ENCODE peak calls at places on chromosome 10, in six cellular contexts. One of them, this sample, is unnamed.
A peak's percentile ranks its signal among the peaks of the same experiment; 100 is the strongest.

GRCh38 chr10:103888113-103888841 is 29.7 kb downstream of the STN1 start:
- DNase-seq in mesendoderm: peak; percentile 58
- DNase-seq in colonic mucosa: peak; percentile 94
- DNase-seq in dorsolateral prefrontal cortex: no peak
- DNase-seq in GM23248: peak; percentile 90
- DNase-seq in A549: peak; percentile 72
- DNase-seq in this sample: peak; percentile 91

GRCh38 chr10:17820943-17821342 is 11.8 kb downstream of the MRC1 start:
- DNase-seq in colonic mucosa: no peak
- DNase-seq in GM23248: no peak
- DNase-seq in A549: no peak
- DNase-seq in mesendoderm: no peak
- DNase-seq in dorsolateral prefrontal cortex: no peak
- DNase-seq in this sample: no peak

GRCh38 chr10:80172896-80173295 is 32.4 kb downstream of the ANXA11 start:
- DNase-seq in colonic mucosa: peak; percentile 76
- DNase-seq in A549: no peak
- DNase-seq in dorsolateral prefrontal cortex: no peak
- DNase-seq in GM23248: no peak
- DNase-seq in mesendoderm: no peak
- DNase-seq in this sample: no peak

GRCh38 chr10:4107328-4107851 is 322.4 kb upstream of the KLF6 start:
- DNase-seq in colonic mucosa: no peak
- DNase-seq in mesendoderm: no peak
- DNase-seq in GM23248: no peak
- DNase-seq in dorsolateral prefrontal cortex: no peak
- DNase-seq in A549: no peak
- DNase-seq in this sample: no peak

GRCh38 chr10:132306951-132307751 is 599 bp downstream of the STK32C start:
- DNase-seq in GM23248: peak; percentile 9
- DNase-seq in mesendoderm: peak; percentile 35
- DNase-seq in dorsolateral prefrontal cortex: no peak
- DNase-seq in A549: peak; percentile 56
- DNase-seq in colonic mucosa: no peak
- DNase-seq in this sample: no peak

GRCh38 chr10:25818751-25819150 is 115.3 kb upstream of the MYO3A start:
- DNase-seq in mesendoderm: peak; percentile 89
- DNase-seq in colonic mucosa: no peak
- DNase-seq in A549: no peak
- DNase-seq in dorsolateral prefrontal cortex: no peak
- DNase-seq in GM23248: no peak
- DNase-seq in this sample: no peak

GRCh38 chr10:53702489-53702888 is 929.9 kb upstream of the MBL2 start:
- DNase-seq in mesendoderm: no peak
- DNase-seq in dorsolateral prefrontal cortex: no peak
- DNase-seq in colonic mucosa: no peak
- DNase-seq in GM23248: no peak
- DNase-seq in A549: no peak
- DNase-seq in this sample: no peak

GRCh38 chr10:96073722-96074121 is 30.3 kb downstream of the CCNJ start:
- DNase-seq in A549: no peak
- DNase-seq in dorsolateral prefrontal cortex: no peak
- DNase-seq in GM23248: peak; percentile 32
- DNase-seq in mesendoderm: no peak
- DNase-seq in colonic mucosa: no peak
- DNase-seq in this sample: peak; percentile 85

GRCh38 chr10:30535677-30536076 is 93.9 kb downstream of the LYZL2 start:
- DNase-seq in GM23248: no peak
- DNase-seq in dorsolateral prefrontal cortex: no peak
- DNase-seq in A549: no peak
- DNase-seq in colonic mucosa: no peak
- DNase-seq in mesendoderm: no peak
- DNase-seq in this sample: no peak

GRCh38 chr10:76242956-76243355 is 811.5 kb downstream of the LRMDA start:
- DNase-seq in mesendoderm: no peak
- DNase-seq in A549: no peak
- DNase-seq in colonic mucosa: no peak
- DNase-seq in GM23248: no peak
- DNase-seq in dorsolateral prefrontal cortex: no peak
- DNase-seq in this sample: no peak

GRCh38 chr10:63723320-63723719 is 202.1 kb downstream of the REEP3 start:
- DNase-seq in GM23248: no peak
- DNase-seq in mesendoderm: no peak
- DNase-seq in A549: no peak
- DNase-seq in dorsolateral prefrontal cortex: no peak
- DNase-seq in colonic mucosa: no peak
- DNase-seq in this sample: no peak

GRCh38 chr10:3781458-3782098 is 3.4 kb downstream of the KLF6 start:
- DNase-seq in mesendoderm: peak; percentile 49
- DNase-seq in GM23248: peak; percentile 85
- DNase-seq in A549: no peak
- DNase-seq in colonic mucosa: peak; percentile 36
- DNase-seq in dorsolateral prefrontal cortex: no peak
- DNase-seq in this sample: peak; percentile 55

GRCh38 chr10:86601956-86602592 is 52.3 kb upstream of the OPN4 start:
- DNase-seq in GM23248: no peak
- DNase-seq in dorsolateral prefrontal cortex: no peak
- DNase-seq in colonic mucosa: no peak
- DNase-seq in A549: no peak
- DNase-seq in mesendoderm: no peak
- DNase-seq in this sample: peak; percentile 19

GRCh38 chr10:132918617-132919373 is 23.6 kb downstream of the CFAP46 start:
- DNase-seq in colonic mucosa: no peak
- DNase-seq in mesendoderm: no peak
- DNase-seq in dorsolateral prefrontal cortex: no peak
- DNase-seq in A549: no peak
- DNase-seq in GM23248: no peak
- DNase-seq in this sample: no peak

GRCh38 chr10:48254745-48255144 is 19.8 kb downstream of the FRMPD2 start:
- DNase-seq in dorsolateral prefrontal cortex: no peak
- DNase-seq in A549: no peak
- DNase-seq in colonic mucosa: no peak
- DNase-seq in GM23248: no peak
- DNase-seq in mesendoderm: no peak
- DNase-seq in this sample: no peak

GRCh38 chr10:91901784-91902677 is 7.3 kb downstream of the FGFBP3 start:
- DNase-seq in mesendoderm: peak; percentile 65
- DNase-seq in A549: peak; percentile 45
- DNase-seq in GM23248: peak; percentile 93
- DNase-seq in dorsolateral prefrontal cortex: no peak
- DNase-seq in colonic mucosa: peak; percentile 32
- DNase-seq in this sample: peak; percentile 97

GRCh38 chr10:58451490-58451889 is 61.2 kb upstream of the BICC1 start:
- DNase-seq in GM23248: no peak
- DNase-seq in mesendoderm: no peak
- DNase-seq in dorsolateral prefrontal cortex: no peak
- DNase-seq in colonic mucosa: no peak
- DNase-seq in A549: no peak
- DNase-seq in this sample: no peak

GRCh38 chr10:129971381-129972144 is 7.5 kb upstream of the EBF3 start:
- DNase-seq in mesendoderm: peak; percentile 72
- DNase-seq in GM23248: peak; percentile 81
- DNase-seq in dorsolateral prefrontal cortex: no peak
- DNase-seq in A549: peak; percentile 63
- DNase-seq in colonic mucosa: peak; percentile 53
- DNase-seq in this sample: peak; percentile 22

GRCh38 chr10:61939575-61940301 is 38.2 kb downstream of the ARID5B start:
- DNase-seq in colonic mucosa: no peak
- DNase-seq in GM23248: peak; percentile 89
- DNase-seq in A549: no peak
- DNase-seq in mesendoderm: no peak
- DNase-seq in dorsolateral prefrontal cortex: no peak
- DNase-seq in this sample: peak; percentile 90

GRCh38 chr10:43926371-43926770 is 277.7 kb upstream of the ZNF32 start:
- DNase-seq in GM23248: no peak
- DNase-seq in colonic mucosa: no peak
- DNase-seq in A549: no peak
- DNase-seq in mesendoderm: no peak
- DNase-seq in dorsolateral prefrontal cortex: no peak
- DNase-seq in this sample: no peak

GRCh38 chr10:99372546-99373271 is 43.6 kb downstream of the CNNM1 start:
- DNase-seq in colonic mucosa: no peak
- DNase-seq in dorsolateral prefrontal cortex: no peak
- DNase-seq in A549: no peak
- DNase-seq in GM23248: peak; percentile 92
- DNase-seq in mesendoderm: peak; percentile 37
- DNase-seq in this sample: peak; percentile 42

GRCh38 chr10:110918269-110918632 is 729 bp downstream of the BBIP1 start:
- DNase-seq in mesendoderm: peak; percentile 98
- DNase-seq in A549: peak; percentile 89
- DNase-seq in GM23248: peak; percentile 99
- DNase-seq in dorsolateral prefrontal cortex: peak; percentile 74
- DNase-seq in colonic mucosa: peak; percentile 97
- DNase-seq in this sample: peak; percentile 94

GRCh38 chr10:88987243-88987726 is 3.3 kb upstream of the FAS start:
- DNase-seq in GM23248: no peak
- DNase-seq in dorsolateral prefrontal cortex: no peak
- DNase-seq in A549: no peak
- DNase-seq in mesendoderm: no peak
- DNase-seq in colonic mucosa: no peak
- DNase-seq in this sample: no peak
- H3K27ac ChIP-seq in GM23248: no peak overlapping the region
- H3K27ac ChIP-seq in dorsolateral prefrontal cortex: no peak overlapping the region
- H3K27ac ChIP-seq in A549: no peak overlapping the region
- H3K27ac ChIP-seq in mesendoderm: no peak overlapping the region
- H3K27ac ChIP-seq in colonic mucosa: no peak overlapping the region
- H3K27ac ChIP-seq in this sample: no peak overlapping the region

GRCh38 chr10:122034149-122034756 is 45.3 kb downstream of the TACC2 start:
- DNase-seq in mesendoderm: no peak
- DNase-seq in dorsolateral prefrontal cortex: no peak
- DNase-seq in A549: peak; percentile 57
- DNase-seq in GM23248: peak; percentile 72
- DNase-seq in colonic mucosa: peak; percentile 54
- DNase-seq in this sample: peak; percentile 61

GRCh38 chr10:122029503-122030199 is 40.7 kb downstream of the TACC2 start:
- DNase-seq in GM23248: peak; percentile 14
- DNase-seq in mesendoderm: no peak
- DNase-seq in colonic mucosa: no peak
- DNase-seq in A549: no peak
- DNase-seq in dorsolateral prefrontal cortex: no peak
- DNase-seq in this sample: no peak

GRCh38 chr10:122030200-122030552 is 41.2 kb downstream of the TACC2 start:
- DNase-seq in colonic mucosa: no peak
- DNase-seq in dorsolateral prefrontal cortex: no peak
- DNase-seq in mesendoderm: no peak
- DNase-seq in A549: no peak
- DNase-seq in GM23248: no peak
- DNase-seq in this sample: no peak

DNA sequence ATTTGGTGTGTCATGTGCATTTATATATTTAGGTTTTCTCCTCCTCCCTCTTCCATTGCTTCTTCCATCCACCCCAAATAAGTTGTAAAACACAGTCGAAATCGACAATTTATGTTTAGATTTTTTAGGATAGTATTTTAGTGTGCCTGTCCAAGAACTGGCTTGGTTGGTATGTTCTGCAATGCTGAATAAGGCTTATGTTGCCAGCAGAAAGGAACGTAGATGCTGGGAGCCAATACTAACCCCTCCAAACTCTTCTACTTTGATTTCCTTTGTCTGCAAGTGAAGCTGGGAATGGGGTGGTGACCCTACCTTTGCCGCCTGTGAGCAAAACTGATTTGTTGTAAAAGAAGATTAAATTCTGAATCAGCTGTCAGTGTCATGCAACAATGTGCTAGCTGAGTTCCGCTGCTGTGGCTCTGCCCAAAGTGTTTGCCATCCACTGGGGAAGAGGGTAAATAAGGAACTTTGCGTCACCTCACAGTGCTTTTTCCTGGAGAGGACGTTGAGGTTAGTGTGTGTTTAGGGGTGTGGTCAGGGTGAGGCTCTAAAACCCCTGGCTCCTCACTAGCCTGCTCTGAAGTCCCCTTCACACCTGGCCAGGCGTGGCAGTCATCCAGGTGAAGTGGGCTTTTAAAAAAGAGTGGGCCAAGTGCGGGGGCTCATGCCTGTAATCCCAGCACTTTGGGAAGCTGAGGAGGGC is 44.4 kb downstream of the TACC2 start:
- DNase-seq in colonic mucosa: peak; percentile 83
- DNase-seq in mesendoderm: no peak
- DNase-seq in A549: no peak
- DNase-seq in dorsolateral prefrontal cortex: no peak
- DNase-seq in GM23248: no peak
- DNase-seq in this sample: no peak
- H3K27ac ChIP-seq in colonic mucosa: peak overlapping the region; percentile 42
- H3K27ac ChIP-seq in mesendoderm: no peak overlapping the region
- H3K27ac ChIP-seq in A549: peak overlapping the region; percentile 49
- H3K27ac ChIP-seq in dorsolateral prefrontal cortex: no peak overlapping the region
- H3K27ac ChIP-seq in GM23248: no peak overlapping the region
- H3K27ac ChIP-seq in this sample: no peak overlapping the region

GRCh38 chr10:10629512-10629911 is 388.2 kb upstream of the CELF2 start:
- DNase-seq in A549: no peak
- DNase-seq in dorsolateral prefrontal cortex: no peak
- DNase-seq in GM23248: peak; percentile 6
- DNase-seq in mesendoderm: no peak
- DNase-seq in colonic mucosa: no peak
- DNase-seq in this sample: peak; percentile 34

GRCh38 chr10:10626734-10627133 is 390.9 kb upstream of the CELF2 start:
- DNase-seq in dorsolateral prefrontal cortex: no peak
- DNase-seq in mesendoderm: peak; percentile 51
- DNase-seq in A549: no peak
- DNase-seq in colonic mucosa: no peak
- DNase-seq in GM23248: no peak
- DNase-seq in this sample: no peak

GRCh38 chr10:10627414-10627813 is 390.3 kb upstream of the CELF2 start:
- DNase-seq in GM23248: no peak
- DNase-seq in colonic mucosa: no peak
- DNase-seq in dorsolateral prefrontal cortex: no peak
- DNase-seq in A549: no peak
- DNase-seq in mesendoderm: no peak
- DNase-seq in this sample: no peak

GRCh38 chr10:10630281-10630680 is 387.4 kb upstream of the CELF2 start:
- DNase-seq in dorsolateral prefrontal cortex: no peak
- DNase-seq in colonic mucosa: no peak
- DNase-seq in mesendoderm: peak; percentile 57
- DNase-seq in GM23248: no peak
- DNase-seq in A549: no peak
- DNase-seq in this sample: no peak
- H3K27ac ChIP-seq in dorsolateral prefrontal cortex: no peak overlapping the region
- H3K27ac ChIP-seq in colonic mucosa: no peak overlapping the region
- H3K27ac ChIP-seq in mesendoderm: no peak overlapping the region
- H3K27ac ChIP-seq in GM23248: no peak overlapping the region
- H3K27ac ChIP-seq in A549: no peak overlapping the region
- H3K27ac ChIP-seq in this sample: no peak overlapping the region

GRCh38 chr10:60466267-60467201 is 76.9 kb upstream of the ANK3 start:
- DNase-seq in GM23248: peak; percentile 26
- DNase-seq in dorsolateral prefrontal cortex: no peak
- DNase-seq in colonic mucosa: no peak
- DNase-seq in mesendoderm: no peak
- DNase-seq in A549: no peak
- DNase-seq in this sample: peak; percentile 71

GRCh38 chr10:60461688-60462087 is 72.0 kb upstream of the ANK3 start:
- DNase-seq in A549: no peak
- DNase-seq in GM23248: no peak
- DNase-seq in colonic mucosa: no peak
- DNase-seq in dorsolateral prefrontal cortex: no peak
- DNase-seq in mesendoderm: no peak
- DNase-seq in this sample: no peak

GRCh38 chr10:60465801-60466200 is 76.1 kb upstream of the ANK3 start:
- DNase-seq in mesendoderm: no peak
- DNase-seq in colonic mucosa: no peak
- DNase-seq in A549: no peak
- DNase-seq in GM23248: peak; percentile 68
- DNase-seq in dorsolateral prefrontal cortex: no peak
- DNase-seq in this sample: peak; percentile 48

GRCh38 chr10:60464659-60465058 is 75.0 kb upstream of the ANK3 start:
- DNase-seq in dorsolateral prefrontal cortex: no peak
- DNase-seq in A549: no peak
- DNase-seq in GM23248: no peak
- DNase-seq in mesendoderm: no peak
- DNase-seq in colonic mucosa: no peak
- DNase-seq in this sample: no peak

GRCh38 chr10:60463726-60464125 is 74.1 kb upstream of the ANK3 start:
- DNase-seq in GM23248: no peak
- DNase-seq in A549: no peak
- DNase-seq in mesendoderm: no peak
- DNase-seq in colonic mucosa: no peak
- DNase-seq in dorsolateral prefrontal cortex: no peak
- DNase-seq in this sample: peak; percentile 18
- H3K27ac ChIP-seq in GM23248: no peak overlapping the region
- H3K27ac ChIP-seq in A549: no peak overlapping the region
- H3K27ac ChIP-seq in mesendoderm: no peak overlapping the region
- H3K27ac ChIP-seq in colonic mucosa: no peak overlapping the region
- H3K27ac ChIP-seq in dorsolateral prefrontal cortex: no peak overlapping the region
- H3K27ac ChIP-seq in this sample: no peak overlapping the region

This sample was measured in IMR-90.